ENCODE peak calls at places on chromosome 1, in six cellular contexts. One of them, this sample, is unnamed.

GRCh38 chr1:213976665-213977485 is 10.9 kb upstream of the PROX1 start:
- DNase-seq in fibroblast of pulmonary artery: no peak
- DNase-seq in psoas muscle: no peak
- DNase-seq in thoracic aorta: no peak
- DNase-seq in osteocyte: no peak
- DNase-seq in astrocyte of the spinal cord: no peak
- DNase-seq in this sample: no peak

GRCh38 chr1:230807551-230808267 is 60.5 kb downstream of the CAPN9 start:
- DNase-seq in fibroblast of pulmonary artery: no peak
- DNase-seq in psoas muscle: no peak
- DNase-seq in thoracic aorta: no peak
- DNase-seq in osteocyte: peak; percentile 23
- DNase-seq in astrocyte of the spinal cord: no peak
- DNase-seq in this sample: no peak

GRCh38 chr1:244214009-244214967 is 163.2 kb downstream of the ZBTB18 start:
- DNase-seq in fibroblast of pulmonary artery: peak; percentile 93
- DNase-seq in psoas muscle: peak; percentile 73
- DNase-seq in thoracic aorta: no peak
- DNase-seq in osteocyte: no peak
- DNase-seq in astrocyte of the spinal cord: peak; percentile 99
- DNase-seq in this sample: peak; percentile 94

GRCh38 chr1:219171192-219171935 is 2.3 kb upstream of the LYPLAL1 start:
- DNase-seq in fibroblast of pulmonary artery: peak; percentile 74
- DNase-seq in psoas muscle: no peak
- DNase-seq in thoracic aorta: no peak
- DNase-seq in osteocyte: no peak
- DNase-seq in astrocyte of the spinal cord: no peak
- DNase-seq in this sample: peak; percentile 54

GRCh38 chr1:160397651-160398050 is 2.7 kb upstream of the VANGL2 start:
- DNase-seq in fibroblast of pulmonary artery: no peak
- DNase-seq in psoas muscle: no peak
- DNase-seq in thoracic aorta: no peak
- DNase-seq in osteocyte: peak; percentile 54
- DNase-seq in astrocyte of the spinal cord: no peak
- DNase-seq in this sample: no peak

GRCh38 chr1:224496826-224497225 is 62.2 kb upstream of the WDR26 start:
- DNase-seq in fibroblast of pulmonary artery: no peak
- DNase-seq in psoas muscle: no peak
- DNase-seq in thoracic aorta: no peak
- DNase-seq in osteocyte: no peak
- DNase-seq in astrocyte of the spinal cord: no peak
- DNase-seq in this sample: no peak

GRCh38 chr1:215166886-215167285 is 84.3 kb downstream of the KCNK2 start:
- DNase-seq in fibroblast of pulmonary artery: no peak
- DNase-seq in psoas muscle: no peak
- DNase-seq in thoracic aorta: no peak
- DNase-seq in osteocyte: no peak
- DNase-seq in astrocyte of the spinal cord: peak; percentile 22
- DNase-seq in this sample: peak; percentile 65

GRCh38 chr1:53328490-53329182 is 766 bp upstream of the LRP8 start:
- DNase-seq in fibroblast of pulmonary artery: no peak
- DNase-seq in psoas muscle: peak; percentile 41
- DNase-seq in thoracic aorta: no peak
- DNase-seq in osteocyte: no peak
- DNase-seq in astrocyte of the spinal cord: no peak
- DNase-seq in this sample: no peak

DNA sequence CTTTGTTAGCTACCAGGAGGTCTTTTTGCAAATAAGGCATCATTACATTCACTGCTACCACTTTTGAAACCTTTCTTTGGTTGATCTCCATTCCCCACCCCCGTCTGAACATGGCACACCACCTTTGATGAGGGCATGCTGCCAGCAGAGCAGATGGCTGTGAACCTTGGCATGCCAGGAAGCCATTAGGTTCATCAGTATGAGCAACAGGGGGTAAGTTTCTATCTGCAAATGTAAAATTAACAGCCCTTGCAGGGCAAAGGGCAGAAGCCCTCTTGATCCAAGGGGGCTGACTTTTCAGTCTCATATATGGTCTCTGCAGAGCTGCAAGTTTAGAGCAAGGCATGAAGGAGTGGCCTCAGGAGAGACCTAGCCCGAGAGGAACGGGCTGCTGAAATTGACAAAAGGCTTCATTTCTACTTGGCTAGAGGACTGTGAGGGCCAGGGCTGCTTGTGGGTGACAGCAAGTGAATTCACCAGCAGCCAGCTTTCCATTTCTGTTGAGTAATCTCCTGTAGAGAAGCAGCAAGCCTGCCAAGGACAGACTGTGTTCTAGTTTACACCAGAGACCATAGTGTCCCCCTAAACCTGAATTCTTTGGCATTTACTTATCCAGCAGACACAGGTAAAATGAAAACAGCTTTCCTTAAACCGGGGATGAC is 127.9 kb downstream of the ZNF326 start:
- DNase-seq in fibroblast of pulmonary artery: no peak
- DNase-seq in psoas muscle: no peak
- DNase-seq in thoracic aorta: no peak
- DNase-seq in osteocyte: no peak
- DNase-seq in astrocyte of the spinal cord: no peak
- DNase-seq in this sample: no peak
- TF ChIP-seq CTCF in fibroblast of pulmonary artery: no peak
- TF ChIP-seq CTCF in psoas muscle: no peak
- TF ChIP-seq CTCF in thoracic aorta: no peak
- TF ChIP-seq CTCF in osteocyte: no peak
- TF ChIP-seq CTCF in astrocyte of the spinal cord: no peak
- TF ChIP-seq CTCF in this sample: no peak

GRCh38 chr1:15708486-15709137 is 24.5 kb downstream of the PLEKHM2 start:
- DNase-seq in fibroblast of pulmonary artery: no peak
- DNase-seq in psoas muscle: no peak
- DNase-seq in thoracic aorta: no peak
- DNase-seq in osteocyte: no peak
- DNase-seq in astrocyte of the spinal cord: no peak
- DNase-seq in this sample: no peak

GRCh38 chr1:15712158-15712557 is 23.9 kb upstream of the SLC25A34 start:
- DNase-seq in fibroblast of pulmonary artery: no peak
- DNase-seq in psoas muscle: no peak
- DNase-seq in thoracic aorta: no peak
- DNase-seq in osteocyte: no peak
- DNase-seq in astrocyte of the spinal cord: no peak
- DNase-seq in this sample: no peak

GRCh38 chr1:15707239-15707940 is 23.3 kb downstream of the PLEKHM2 start:
- DNase-seq in fibroblast of pulmonary artery: no peak
- DNase-seq in psoas muscle: no peak
- DNase-seq in thoracic aorta: no peak
- DNase-seq in osteocyte: no peak
- DNase-seq in astrocyte of the spinal cord: no peak
- DNase-seq in this sample: no peak

GRCh38 chr1:15706751-15707150 is 22.6 kb downstream of the PLEKHM2 start:
- DNase-seq in fibroblast of pulmonary artery: no peak
- DNase-seq in psoas muscle: peak; percentile 77
- DNase-seq in thoracic aorta: no peak
- DNase-seq in osteocyte: no peak
- DNase-seq in astrocyte of the spinal cord: no peak
- DNase-seq in this sample: no peak

GRCh38 chr1:15709226-15709625 is 25.1 kb downstream of the PLEKHM2 start:
- DNase-seq in fibroblast of pulmonary artery: no peak
- DNase-seq in psoas muscle: no peak
- DNase-seq in thoracic aorta: no peak
- DNase-seq in osteocyte: no peak
- DNase-seq in astrocyte of the spinal cord: no peak
- DNase-seq in this sample: no peak
- TF ChIP-seq CTCF in fibroblast of pulmonary artery: no peak
- TF ChIP-seq CTCF in psoas muscle: no peak
- TF ChIP-seq CTCF in thoracic aorta: no peak
- TF ChIP-seq CTCF in osteocyte: no peak
- TF ChIP-seq CTCF in astrocyte of the spinal cord: no peak
- TF ChIP-seq CTCF in this sample: no peak

GRCh38 chr1:32759521-32759980 is 57.0 kb upstream of the SYNC start:
- DNase-seq in fibroblast of pulmonary artery: no peak
- DNase-seq in psoas muscle: no peak
- DNase-seq in thoracic aorta: no peak
- DNase-seq in osteocyte: no peak
- DNase-seq in astrocyte of the spinal cord: no peak
- DNase-seq in this sample: no peak
- TF ChIP-seq CTCF in fibroblast of pulmonary artery: no peak
- TF ChIP-seq CTCF in psoas muscle: no peak
- TF ChIP-seq CTCF in thoracic aorta: no peak
- TF ChIP-seq CTCF in osteocyte: no peak
- TF ChIP-seq CTCF in astrocyte of the spinal cord: no peak
- TF ChIP-seq CTCF in this sample: no peak

DNA sequence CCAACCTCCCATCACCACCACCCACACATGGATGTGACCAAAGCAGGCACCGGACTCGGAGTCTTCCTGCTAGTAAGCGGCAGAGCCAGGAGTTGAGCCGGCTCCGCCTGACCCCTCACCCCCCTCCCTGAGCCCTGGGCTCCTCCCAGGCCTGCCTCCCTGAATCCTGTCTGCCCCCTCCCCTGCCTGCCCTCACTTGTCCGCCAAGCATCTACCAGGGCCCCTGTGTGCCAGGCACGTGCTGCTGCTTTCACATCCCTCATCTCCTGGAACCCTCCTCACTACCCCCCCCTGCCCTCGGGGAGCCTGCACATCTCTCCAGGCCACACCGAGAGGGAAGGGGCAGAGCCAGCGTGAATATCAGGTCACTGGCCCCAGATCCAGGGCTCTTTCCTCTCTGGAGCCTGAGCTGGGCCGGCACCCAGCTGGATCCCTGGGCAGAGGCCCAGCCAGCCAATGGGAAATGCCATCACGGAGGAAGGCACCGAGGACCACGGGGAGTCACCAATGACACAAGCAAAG is 23.1 kb downstream of the KCNN3 start:
- DNase-seq in fibroblast of pulmonary artery: no peak
- DNase-seq in psoas muscle: peak; percentile 65
- DNase-seq in thoracic aorta: no peak
- DNase-seq in osteocyte: no peak
- DNase-seq in astrocyte of the spinal cord: no peak
- DNase-seq in this sample: no peak
- TF ChIP-seq CTCF in fibroblast of pulmonary artery: no peak
- TF ChIP-seq CTCF in psoas muscle: no peak
- TF ChIP-seq CTCF in thoracic aorta: no peak
- TF ChIP-seq CTCF in osteocyte: no peak
- TF ChIP-seq CTCF in astrocyte of the spinal cord: no peak
- TF ChIP-seq CTCF in this sample: no peak

DNA sequence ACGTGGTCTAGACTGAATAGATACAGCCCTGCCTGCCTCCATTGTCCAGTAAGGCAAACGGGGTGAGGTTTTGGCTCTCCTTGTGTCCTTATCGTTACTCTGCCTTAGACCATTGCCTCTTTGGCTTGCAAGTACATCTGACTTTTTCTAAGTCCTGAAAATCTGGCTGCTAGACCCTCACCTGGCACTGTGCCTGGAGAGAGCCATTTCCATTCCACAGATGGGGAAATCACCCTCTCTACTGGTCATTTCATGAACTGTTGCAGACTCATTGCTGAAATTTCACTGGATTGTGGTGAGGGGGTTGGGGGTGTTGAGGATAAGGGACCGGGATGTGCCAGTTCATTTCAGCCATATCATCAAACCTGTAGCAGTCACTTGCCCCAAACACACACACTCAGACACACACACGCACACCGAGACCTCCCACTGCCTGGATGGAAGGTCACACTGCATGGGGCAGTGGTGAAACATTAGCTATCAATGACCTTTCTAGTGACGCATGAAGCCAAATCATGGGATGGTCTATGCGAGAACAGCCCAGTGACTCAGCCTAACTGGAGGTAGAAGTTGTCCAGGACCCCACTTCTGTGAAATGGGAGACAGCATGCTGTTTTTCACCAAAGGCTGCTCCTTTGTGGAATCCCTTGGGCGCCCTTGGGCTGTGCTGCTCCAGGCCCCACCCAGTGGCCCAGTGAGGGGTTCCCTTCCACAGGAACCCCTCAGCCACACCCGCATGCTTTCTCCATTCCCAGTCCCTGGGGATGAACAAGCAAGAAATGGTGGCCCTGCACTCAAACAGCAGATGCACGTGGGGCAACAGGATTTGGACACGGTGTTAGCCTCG is 34.9 kb upstream of the VASH2 start:
- DNase-seq in fibroblast of pulmonary artery: peak; percentile 81
- DNase-seq in psoas muscle: no peak
- DNase-seq in thoracic aorta: no peak
- DNase-seq in osteocyte: no peak
- DNase-seq in astrocyte of the spinal cord: peak; percentile 54
- DNase-seq in this sample: peak; percentile 41
- TF ChIP-seq CTCF in fibroblast of pulmonary artery: peak; percentile 60
- TF ChIP-seq CTCF in psoas muscle: no peak
- TF ChIP-seq CTCF in thoracic aorta: peak; percentile 14
- TF ChIP-seq CTCF in osteocyte: peak; percentile 37
- TF ChIP-seq CTCF in astrocyte of the spinal cord: peak; percentile 52
- TF ChIP-seq CTCF in this sample: peak; percentile 48

GRCh38 chr1:190376067-190376466 is 101.6 kb downstream of the BRINP3 start:
- DNase-seq in fibroblast of pulmonary artery: peak; percentile 15
- DNase-seq in psoas muscle: no peak
- DNase-seq in thoracic aorta: no peak
- DNase-seq in osteocyte: no peak
- DNase-seq in astrocyte of the spinal cord: peak; percentile 4
- DNase-seq in this sample: no peak

GRCh38 chr1:190377294-190377693 is 100.4 kb downstream of the BRINP3 start:
- DNase-seq in fibroblast of pulmonary artery: no peak
- DNase-seq in psoas muscle: no peak
- DNase-seq in thoracic aorta: no peak
- DNase-seq in osteocyte: no peak
- DNase-seq in astrocyte of the spinal cord: no peak
- DNase-seq in this sample: no peak

GRCh38 chr1:190373705-190374336 is 103.8 kb downstream of the BRINP3 start:
- DNase-seq in fibroblast of pulmonary artery: peak; percentile 49
- DNase-seq in psoas muscle: no peak
- DNase-seq in thoracic aorta: no peak
- DNase-seq in osteocyte: no peak
- DNase-seq in astrocyte of the spinal cord: peak; percentile 14
- DNase-seq in this sample: peak; percentile 50
- TF ChIP-seq CTCF in fibroblast of pulmonary artery: peak; percentile 75
- TF ChIP-seq CTCF in psoas muscle: no peak
- TF ChIP-seq CTCF in thoracic aorta: no peak
- TF ChIP-seq CTCF in osteocyte: peak; percentile 50
- TF ChIP-seq CTCF in astrocyte of the spinal cord: peak; percentile 48
- TF ChIP-seq CTCF in this sample: peak; percentile 22

GRCh38 chr1:94237291-94238226 is at the start of gene ARHGAP29:
- DNase-seq in fibroblast of pulmonary artery: peak; percentile 75
- DNase-seq in psoas muscle: peak; percentile 92
- DNase-seq in thoracic aorta: peak; percentile 21
- DNase-seq in osteocyte: peak; percentile 94
- DNase-seq in astrocyte of the spinal cord: peak; percentile 78
- DNase-seq in this sample: peak; percentile 76
- TF ChIP-seq CTCF in fibroblast of pulmonary artery: no peak
- TF ChIP-seq CTCF in psoas muscle: peak; percentile 1
- TF ChIP-seq CTCF in thoracic aorta: no peak
- TF ChIP-seq CTCF in osteocyte: peak; percentile 35
- TF ChIP-seq CTCF in astrocyte of the spinal cord: no peak
- TF ChIP-seq CTCF in this sample: no peak

GRCh38 chr1:226939439-226940028 is 560 bp upstream of the COQ8A start:
- DNase-seq in fibroblast of pulmonary artery: no peak
- DNase-seq in psoas muscle: peak; percentile 87
- DNase-seq in thoracic aorta: peak; percentile 23
- DNase-seq in osteocyte: no peak
- DNase-seq in astrocyte of the spinal cord: no peak
- DNase-seq in this sample: no peak
- TF ChIP-seq CTCF in fibroblast of pulmonary artery: no peak
- TF ChIP-seq CTCF in psoas muscle: no peak
- TF ChIP-seq CTCF in thoracic aorta: no peak
- TF ChIP-seq CTCF in osteocyte: no peak
- TF ChIP-seq CTCF in astrocyte of the spinal cord: no peak
- TF ChIP-seq CTCF in this sample: no peak